ENCODE peak calls at places on chromosomes 1 and 21, in nine cellular contexts. D is GM23338, A is brain microvascular endothelial cell, C is cardiac muscle cell, U is pancreas, X is dorsolateral prefrontal cortex, T is adrenal gland, Z is upper lobe of right lung, N is AG04450. R is an unnamed sample.

GRCh38 chr1:211724711-211725196 is 49.3 kb upstream of the NEK2 start:
- DNase-seq in D (no peak), A (no peak), C (no peak), U (no peak), X (no peak), T (no peak), Z (no peak), N (no peak), R (no peak)

GRCh38 chr1:236103059-236103458 is 38.2 kb upstream of the NID1 start:
- DNase-seq in D (peak; percentile 61), A (no peak), C (no peak), U (no peak), X (no peak), T (no peak), Z (no peak), N (no peak), R (no peak)

GRCh38 chr1:230787471-230787870 is 40.3 kb downstream of the CAPN9 start:
- DNase-seq in D (no peak), A (no peak), C (no peak), U (no peak), X (no peak), T (no peak), Z (no peak), N (no peak), R (peak; percentile 49)

GRCh38 chr1:13732971-13733667 is 33.1 kb downstream of the PRDM2 start:
- DNase-seq in D (no peak), A (no peak), C (no peak), U (no peak), X (no peak), T (no peak), Z (no peak), N (no peak), R (no peak)

GRCh38 chr1:78722947-78723346 is 73.3 kb downstream of the IFI44 start:
- DNase-seq in D (no peak), A (no peak), C (no peak), U (no peak), X (no peak), T (no peak), Z (no peak), N (no peak), R (no peak)

GRCh38 chr1:47663286-47663685 is 225.4 kb downstream of the FOXD2 start:
- DNase-seq in D (no peak), A (no peak), C (no peak), U (no peak), X (no peak), T (no peak), Z (no peak), N (no peak), R (no peak)

GRCh38 chr1:41378999-41379740 is 17.9 kb downstream of the FOXO6 start:
- DNase-seq in D (no peak), A (no peak), C (no peak), U (no peak), X (no peak), T (no peak), Z (no peak), N (no peak), R (no peak)

GRCh38 chr1:40039245-40039756 is 1.2 kb upstream of the CAP1 start:
- DNase-seq in D (no peak), A (no peak), C (peak; percentile 21), U (no peak), X (no peak), T (no peak), Z (no peak), N (no peak), R (no peak)

DNA sequence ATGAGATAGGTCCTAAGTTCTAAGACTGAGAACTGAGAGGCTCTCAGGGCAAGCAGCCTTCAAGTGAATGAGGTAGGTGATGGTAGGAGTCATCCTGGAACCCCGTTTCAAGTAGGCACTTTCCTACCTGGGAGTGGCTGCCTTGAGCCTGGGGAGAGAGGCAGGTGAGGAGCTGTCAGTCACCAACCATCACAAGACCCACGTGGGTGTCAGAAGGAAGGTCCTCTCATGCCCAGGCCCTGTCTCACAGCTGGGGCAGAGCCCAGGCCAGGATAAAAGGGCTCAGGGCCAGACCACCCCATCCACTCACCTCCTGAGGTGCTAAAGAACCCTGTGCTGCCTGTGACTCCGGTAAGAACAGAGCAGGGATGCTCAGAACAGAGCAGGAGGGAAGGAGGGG is at the start of gene LCE1D:
- DNase-seq in D (no peak), A (no peak), C (no peak), U (no peak), X (no peak), T (no peak), Z (no peak), N (no peak), R (no peak)
- TF ChIP-seq CTCF in D (no peak), A (no peak), C (no peak), U (no peak), X (no peak), T (no peak), Z (no peak), N (no peak), R (no peak)

GRCh38 chr1:44222397-44223334 is 9.4 kb downstream of the DMAP1 start:
- DNase-seq in D (no peak), A (no peak), C (no peak), U (peak; percentile 30), X (no peak), T (no peak), Z (no peak), N (no peak), R (no peak)

GRCh38 chr1:44219301-44219626 is 6.0 kb downstream of the DMAP1 start:
- DNase-seq in D (no peak), A (no peak), C (no peak), U (no peak), X (no peak), T (no peak), Z (no peak), N (no peak), R (no peak)

GRCh38 chr1:44221793-44222192 is 8.5 kb downstream of the DMAP1 start:
- DNase-seq in D (no peak), A (no peak), C (no peak), U (peak; percentile 43), X (no peak), T (no peak), Z (no peak), N (no peak), R (no peak)

GRCh38 chr1:44220001-44220751 is 6.9 kb downstream of the DMAP1 start:
- DNase-seq in D (no peak), A (peak; percentile 57), C (no peak), U (no peak), X (no peak), T (peak; percentile 55), Z (no peak), N (peak; percentile 54), R (no peak)

DNA sequence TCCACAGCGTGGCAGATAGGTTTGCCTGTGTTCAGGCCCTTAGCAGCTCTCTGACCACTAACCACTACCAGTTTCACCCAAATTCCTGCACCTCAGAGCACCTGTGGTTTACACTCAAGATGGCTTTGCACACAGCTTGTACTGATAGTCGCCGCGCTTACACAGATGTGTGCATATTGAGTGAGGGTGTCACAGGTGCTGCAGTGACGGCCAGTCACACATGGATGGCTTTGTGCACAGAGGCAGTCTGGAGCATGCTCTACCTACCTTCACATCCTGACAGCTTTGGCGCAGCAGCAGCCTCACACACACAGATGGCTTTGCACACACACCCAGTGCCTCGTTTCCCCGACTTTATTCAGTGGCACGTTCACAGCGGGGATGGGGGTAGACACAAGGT is 7.5 kb downstream of the DMAP1 start:
- DNase-seq in D (no peak), A (no peak), C (no peak), U (no peak), X (no peak), T (no peak), Z (no peak), N (no peak), R (no peak)
- H3K27ac ChIP-seq in D (no peak overlapping the region), A (no peak overlapping the region), C (no peak overlapping the region), U (no peak overlapping the region), X (peak overlapping the region; percentile 32), T (no peak overlapping the region), Z (no peak overlapping the region), N (peak overlapping the region; percentile 11), R (no peak overlapping the region)

GRCh38 chr21:45982256-45982757 is 737 bp downstream of the COL6A1 start:
- DNase-seq in D (no peak), A (no peak), C (peak; percentile 36), U (peak; percentile 78), X (peak; percentile 48), T (no peak), Z (no peak), N (no peak), R (no peak)

GRCh38 chr21:45984584-45985095 is 3.1 kb downstream of the COL6A1 start:
- DNase-seq in D (no peak), A (no peak), C (no peak), U (no peak), X (no peak), T (no peak), Z (no peak), N (no peak), R (no peak)

GRCh38 chr21:45981641-45982255 is at the start of gene COL6A1:
- DNase-seq in D (peak; percentile 52), A (no peak), C (peak; percentile 80), U (peak; percentile 88), X (peak; percentile 66), T (peak; percentile 74), Z (peak; percentile 80), N (no peak), R (no peak)

GRCh38 chr21:45983981-45984551 is 2.5 kb downstream of the COL6A1 start:
- DNase-seq in D (no peak), A (no peak), C (no peak), U (peak; percentile 78), X (no peak), T (no peak), Z (peak; percentile 68), N (no peak), R (no peak)

DNA sequence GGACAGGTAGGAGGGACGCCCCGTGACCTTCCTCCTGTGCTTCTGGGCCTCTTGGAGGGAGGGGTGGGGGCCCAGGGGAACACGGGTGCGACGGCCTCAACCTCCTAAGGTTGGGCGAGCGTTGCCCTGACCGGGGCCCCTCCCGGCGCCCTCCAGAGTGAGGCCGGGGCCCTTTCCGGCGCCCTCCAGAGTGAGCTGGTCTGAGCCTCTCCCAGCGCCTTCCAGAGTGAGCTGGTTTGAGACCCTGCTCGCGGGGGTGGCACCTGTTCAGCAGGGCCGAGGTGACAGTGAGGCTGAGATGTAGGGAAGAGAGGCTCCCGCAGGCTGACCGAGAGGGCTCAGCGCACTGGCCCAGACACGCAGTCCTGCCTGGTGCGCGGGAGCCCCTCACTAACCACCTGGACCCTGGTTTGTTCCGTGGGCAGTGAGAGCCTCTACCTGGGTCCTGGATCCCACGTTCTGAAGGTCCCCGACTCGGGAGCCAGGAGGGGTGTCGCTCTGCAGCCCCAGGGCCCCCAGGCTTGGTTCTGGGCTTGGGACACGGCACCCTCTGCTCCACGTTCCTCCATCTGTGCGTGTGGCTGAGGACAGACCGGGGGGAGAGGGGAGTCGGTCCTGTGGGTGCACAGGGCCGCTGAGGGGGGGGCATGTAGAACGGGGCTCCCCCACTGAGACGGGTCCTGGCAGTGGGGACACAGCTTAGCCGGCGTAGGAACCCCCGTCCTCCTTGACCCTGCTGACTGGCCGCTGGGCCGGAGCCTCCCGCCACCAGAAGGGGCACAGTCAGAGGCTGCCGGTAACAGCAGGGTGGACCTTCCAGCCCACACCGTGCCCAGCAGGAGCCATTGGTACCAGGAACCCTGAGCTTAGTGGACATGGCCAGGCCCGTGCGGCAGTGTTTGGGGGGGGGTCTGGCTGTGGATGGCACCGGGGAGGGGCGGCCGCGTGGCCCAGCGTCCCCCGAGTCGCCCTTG is 1.5 kb downstream of the COL6A1 start:
- DNase-seq in D (no peak), A (no peak), C (no peak), U (peak; percentile 74), X (peak; percentile 41), T (peak; percentile 8), Z (peak; percentile 65), N (no peak), R (no peak)
- H3K4me3 ChIP-seq in D (peak overlapping the region; percentile 79), A (peak overlapping the region; percentile 99), C (peak overlapping the region; percentile 68), U (peak overlapping the region; percentile 72), X (peak overlapping the region; percentile 67), T (peak overlapping the region; percentile 67), Z (peak overlapping the region; percentile 71), N (peak overlapping the region; percentile 98), R (peak overlapping the region; percentile 100)

GRCh38 chr1:240004086-240004749 is 87.5 kb upstream of the FMN2 start:
- DNase-seq in D (peak; percentile 63), A (no peak), C (peak; percentile 16), U (no peak), X (no peak), T (no peak), Z (no peak), N (no peak), R (no peak)
- TF ChIP-seq CTCF in D (peak; percentile 92), A (peak; percentile 89), C (peak; percentile 66), U (peak; percentile 48), X (peak; percentile 61), T (peak; percentile 56), Z (peak; percentile 83), N (peak; percentile 85), R (peak; percentile 28)